ENCODE peak calls at places on chromosomes 6 and 20, in eight cellular contexts. Q is keratinocyte, P is neural progenitor cell, B is hepatocyte, U is GM23248, E is PC-3, M is IMR-90, I is PC-9. L is an unnamed sample.

GRCh38 chr20:63747622-63748355 is 8.2 kb downstream of the SLC2A4RG start:
- DNase-seq in B (peak; percentile 4), E (no peak), M (no peak), I (no peak), U (no peak), P (no peak), Q (no peak), L (no peak)

GRCh38 chr20:50913976-50914375 is 17.3 kb downstream of the ADNP start:
- DNase-seq in B (no peak), I (no peak), E (peak; percentile 67), U (peak; percentile 80), P (no peak), M (peak; percentile 88), Q (no peak), L (peak; percentile 76)

GRCh38 chr6:75210885-75211739 is 5.3 kb upstream of the COL12A1 start:
- DNase-seq in U (peak; percentile 88), B (peak; percentile 87), P (peak; percentile 83), M (peak; percentile 79), Q (no peak), I (peak; percentile 41), E (peak; percentile 74), L (peak; percentile 57)

GRCh38 chr6:37714836-37715425 is 17.2 kb upstream of the MDGA1 start:
- DNase-seq in U (peak; percentile 52), Q (no peak), E (no peak), M (peak; percentile 66), I (no peak), B (no peak), P (no peak), L (peak; percentile 47)

GRCh38 chr6:132749111-132749510 is 8.6 kb downstream of the VNN2 start:
- DNase-seq in M (peak; percentile 58), U (peak; percentile 36), E (no peak), Q (no peak), B (no peak), I (no peak), P (no peak), L (no peak)

GRCh38 chr6:5006182-5006581 is 2.3 kb upstream of the RPP40 start:
- DNase-seq in P (no peak), I (no peak), B (no peak), Q (no peak), U (no peak), M (peak; percentile 11), E (no peak), L (no peak)

GRCh38 chr6:142478117-142478516 is 176.3 kb downstream of the ADGRG6 start:
- DNase-seq in I (no peak), U (peak; percentile 69), M (peak; percentile 41), E (peak; percentile 40), P (no peak), B (peak; percentile 8), Q (no peak), L (peak; percentile 28)

GRCh38 chr6:28462401-28462800 is 19.1 kb upstream of the ZSCAN23 start:
- DNase-seq in P (no peak), Q (no peak), U (no peak), B (no peak), I (no peak), E (no peak), M (no peak), L (no peak)

GRCh38 chr6:46733410-46733809 is 1.8 kb downstream of the PLA2G7 start:
- DNase-seq in I (no peak), P (no peak), Q (no peak), M (no peak), B (no peak), U (no peak), E (no peak), L (no peak)

GRCh38 chr6:75830959-75831885 is 82.2 kb downstream of the MYO6 start:
- DNase-seq in E (no peak), Q (peak; percentile 13), I (no peak), B (no peak), U (peak; percentile 93), M (peak; percentile 77), P (no peak), L (no peak)

GRCh38 chr6:10526156-10526555 is 5.0 kb downstream of the GCNT2 start:
- DNase-seq in Q (no peak), M (no peak), E (peak; percentile 7), P (no peak), U (no peak), I (no peak), B (no peak), L (no peak)

GRCh38 chr20:39823239-39823638 is 861.1 kb downstream of the DHX35 start:
- DNase-seq in Q (no peak), E (no peak), I (no peak), B (no peak), M (peak; percentile 58), U (peak; percentile 93), P (no peak), L (peak; percentile 98)

GRCh38 chr20:6212903-6213302 is 90.1 kb upstream of the FERMT1 start:
- DNase-seq in B (no peak), M (no peak), I (no peak), P (no peak), U (no peak), Q (no peak), E (no peak), L (no peak)

GRCh38 chr6:40848038-40848437 is 191.0 kb downstream of the UNC5CL start:
- DNase-seq in U (peak; percentile 80), Q (no peak), M (peak; percentile 16), B (peak; percentile 67), E (no peak), I (no peak), P (no peak), L (peak; percentile 22)

GRCh38 chr6:138526822-138527235 is 27.5 kb upstream of the NHSL1 start:
- DNase-seq in I (no peak), Q (no peak), P (peak; percentile 69), M (no peak), E (no peak), B (peak; percentile 16), U (no peak), L (peak; percentile 29)

GRCh38 chr6:71489736-71490135 is 201.1 kb downstream of the OGFRL1 start:
- DNase-seq in M (peak; percentile 90), Q (no peak), U (peak; percentile 90), P (no peak), B (peak; percentile 76), I (peak; percentile 83), E (peak; percentile 73), L (peak; percentile 94)

GRCh38 chr20:21702553-21703467 is 2.7 kb upstream of the PAX1 start:
- DNase-seq in M (peak; percentile 3), E (no peak), B (peak; percentile 81), Q (no peak), U (peak; percentile 70), I (peak; percentile 21), P (peak; percentile 94), L (peak; percentile 8)

GRCh38 chr20:53580376-53581111 is 13.1 kb downstream of the ZNF217 start:
- DNase-seq in P (no peak), E (peak; percentile 70), Q (no peak), U (peak; percentile 43), B (no peak), I (no peak), M (no peak), L (no peak)

GRCh38 chr20:53579581-53580375 is 13.9 kb downstream of the ZNF217 start:
- DNase-seq in B (peak; percentile 42), P (no peak), I (no peak), Q (no peak), M (peak; percentile 60), E (peak; percentile 99), U (peak; percentile 85), L (peak; percentile 90)

GRCh38 chr20:53579266-53579580 is 14.4 kb downstream of the ZNF217 start:
- DNase-seq in P (no peak), I (no peak), M (no peak), Q (no peak), U (no peak), E (no peak), B (no peak), L (no peak)

GRCh38 chr20:53576586-53577318 is 16.9 kb downstream of the ZNF217 start:
- DNase-seq in B (no peak), P (no peak), M (no peak), E (no peak), Q (no peak), U (no peak), I (no peak), L (no peak)

GRCh38 chr20:53578492-53579222 is 15.0 kb downstream of the ZNF217 start:
- DNase-seq in Q (no peak), B (peak; percentile 92), E (peak; percentile 100), I (peak; percentile 61), U (peak; percentile 93), P (peak; percentile 90), M (peak; percentile 89), L (peak; percentile 95)
- H3K4me3 ChIP-seq in Q (peak overlapping the region; percentile 59), B (no peak overlapping the region), E (peak overlapping the region; percentile 75), I (peak overlapping the region; percentile 49), U (peak overlapping the region; percentile 61), P (peak overlapping the region; percentile 14), M (no peak overlapping the region), L (peak overlapping the region; percentile 50)

GRCh38 chr6:159097256-159097655 is 52.5 kb upstream of the TAGAP start:
- DNase-seq in E (no peak), M (no peak), B (no peak), P (no peak), I (no peak), U (no peak), Q (no peak), L (no peak)
- H3K27ac ChIP-seq in E (no peak overlapping the region), M (no peak overlapping the region), B (no peak overlapping the region), P (no peak overlapping the region), I (no peak overlapping the region), U (no peak overlapping the region), Q (no peak overlapping the region), L (no peak overlapping the region)

GRCh38 chr6:156804402-156804801 is 27.2 kb downstream of the ARID1B start:
- DNase-seq in I (no peak), Q (no peak), U (no peak), B (no peak), M (no peak), P (no peak), E (no peak), L (no peak)

GRCh38 chr6:156803353-156803752 is 26.2 kb downstream of the ARID1B start:
- DNase-seq in I (no peak), Q (no peak), E (no peak), U (no peak), M (no peak), P (no peak), B (no peak), L (no peak)

GRCh38 chr6:156796627-156797026 is 19.4 kb downstream of the ARID1B start:
- DNase-seq in E (no peak), B (no peak), M (no peak), P (no peak), U (no peak), I (no peak), Q (no peak), L (no peak)

GRCh38 chr6:156798091-156798735 is 21.0 kb downstream of the ARID1B start:
- DNase-seq in P (no peak), M (no peak), E (no peak), B (no peak), U (no peak), I (no peak), Q (no peak), L (no peak)

DNA sequence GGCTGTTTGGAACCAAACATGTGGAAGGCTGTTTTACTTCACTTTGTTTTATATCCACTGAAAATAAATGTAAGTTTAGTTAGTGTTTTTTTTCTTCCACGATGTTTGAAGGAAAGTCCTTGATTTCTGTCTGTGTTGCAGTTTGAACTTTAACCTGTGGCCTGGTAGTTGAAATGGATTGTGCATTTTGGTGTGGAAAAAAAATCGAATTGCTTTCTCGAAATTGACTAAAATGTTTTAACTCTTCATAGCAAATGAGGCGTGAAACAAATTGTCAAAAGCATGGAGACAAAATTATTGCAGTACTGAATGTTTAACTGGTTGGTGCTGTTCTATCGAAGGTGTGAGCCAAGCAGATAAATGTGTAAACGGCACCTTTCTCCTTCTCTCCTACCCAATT is 24.5 kb downstream of the ARID1B start:
- DNase-seq in U (no peak), M (no peak), Q (no peak), B (no peak), E (no peak), P (no peak), I (no peak), L (no peak)
- H4K20me1 ChIP-seq in U (peaks cover 2% of the 10 kb centered on the region), M (peaks cover 73% of the 10 kb centered on the region), Q (no peaks in the 10 kb centered on the region), B (peaks cover 88% of the 10 kb centered on the region), E (peaks cover 5% of the 10 kb centered on the region), P (peaks cover 78% of the 10 kb centered on the region), I (peaks cover 9% of the 10 kb centered on the region), L (no peaks in the 10 kb centered on the region)

GRCh38 chr6:112223070-112223861 is 31.1 kb downstream of the LAMA4 start:
- DNase-seq in Q (no peak), U (peak; percentile 93), P (no peak), E (peak; percentile 26), M (peak; percentile 92), B (peak; percentile 42), I (no peak), L (peak; percentile 97)
- H3K4me3 ChIP-seq in Q (no peak overlapping the region), U (peak overlapping the region; percentile 34), P (no peak overlapping the region), E (no peak overlapping the region), M (no peak overlapping the region), B (no peak overlapping the region), I (no peak overlapping the region), L (no peak overlapping the region)